ENCODE peak calls at places on chromosomes 2 and 18, in four cellular contexts. Q, T, Z and F are unnamed samples.

GRCh38 chr2:128736689-128737545 is 418.2 kb upstream of the HS6ST1 start:
- DNase-seq in T (no peak), Z (peak; percentile 41), Q (peak; percentile 86), F (peak; percentile 83)

GRCh38 chr2:137420744-137421143 is 543.5 kb upstream of the HNMT start:
- DNase-seq in T (no peak), Q (no peak), Z (peak; percentile 3), F (no peak)

GRCh38 chr2:25305809-25306208 is 35.9 kb downstream of the DNMT3A start:
- DNase-seq in Q (no peak), Z (no peak), T (no peak), F (no peak)

GRCh38 chr2:129462349-129462748 is 517.1 kb upstream of the RAB6C start:
- DNase-seq in T (no peak), Q (no peak), Z (no peak), F (no peak)

GRCh38 chr2:96759548-96759947 is 1.2 kb upstream of the CNNM4 start:
- DNase-seq in Q (no peak), Z (no peak), T (no peak), F (no peak)

GRCh38 chr2:149733936-149734685 is 146.5 kb upstream of the MMADHC start:
- DNase-seq in Q (no peak), Z (no peak), T (no peak), F (peak; percentile 16)

GRCh38 chr2:2389215-2389614 is 58.1 kb upstream of the MYT1L start:
- DNase-seq in Q (no peak), Z (no peak), T (no peak), F (no peak)

GRCh38 chr2:226424971-226425370 is 374.6 kb downstream of the IRS1 start:
- DNase-seq in T (no peak), Z (peak; percentile 45), Q (no peak), F (no peak)

GRCh38 chr2:104774631-104775030 is 79.3 kb upstream of the POU3F3 start:
- DNase-seq in Q (no peak), Z (no peak), T (no peak), F (no peak)

GRCh38 chr2:16119741-16120140 is 179.4 kb downstream of the MYCN start:
- DNase-seq in Q (no peak), T (no peak), Z (no peak), F (no peak)

GRCh38 chr2:105969552-105969951 is 224.5 kb downstream of the UXS1 start:
- DNase-seq in Q (no peak), T (no peak), Z (peak; percentile 14), F (peak; percentile 25)

GRCh38 chr18:30106356-30106755 is 936.2 kb downstream of the DSC3 start:
- DNase-seq in Q (no peak), Z (no peak), T (no peak), F (peak; percentile 38)

GRCh38 chr2:234257859-234258561 is 207.5 kb downstream of the SPP2 start:
- DNase-seq in T (no peak), Q (no peak), Z (peak; percentile 64), F (peak; percentile 28)

GRCh38 chr2:39871291-39871761 is 92.3 kb upstream of the THUMPD2 start:
- DNase-seq in Q (no peak), Z (no peak), T (no peak), F (no peak)

GRCh38 chr2:236718207-236718992 is 148.8 kb downstream of the ACKR3 start:
- DNase-seq in T (no peak), Q (no peak), Z (no peak), F (no peak)

GRCh38 chr2:151757861-151758260 is 23.6 kb upstream of the NEB start:
- DNase-seq in T (no peak), Z (peak; percentile 27), Q (no peak), F (no peak)

GRCh38 chr2:85549826-85550225 is 10.9 kb downstream of the MAT2A start:
- DNase-seq in Q (no peak), T (no peak), Z (no peak), F (no peak)

GRCh38 chr18:28359177-28359576 is 182.2 kb upstream of the CDH2 start:
- DNase-seq in Z (no peak), Q (no peak), T (no peak), F (no peak)

GRCh38 chr2:113720167-113720566 is 36.3 kb downstream of the SLC35F5 start:
- DNase-seq in T (no peak), Q (no peak), Z (peak; percentile 19), F (peak; percentile 21)

GRCh38 chr2:239359194-239359912 is 41.5 kb downstream of the HDAC4 start:
- DNase-seq in Q (no peak), T (no peak), Z (no peak), F (no peak)

GRCh38 chr2:70947556-70948184 is 12.0 kb downstream of the ATP6V1B1 start:
- DNase-seq in Z (no peak), Q (no peak), T (no peak), F (no peak)

GRCh38 chr2:25590921-25591505 is 82.4 kb downstream of the DTNB start:
- DNase-seq in Q (no peak), Z (no peak), T (no peak), F (no peak)

GRCh38 chr2:170771049-170771937 is 1.1 kb downstream of the ERICH2 start:
- DNase-seq in T (no peak), Z (peak; percentile 30), Q (no peak), F (peak; percentile 39)

GRCh38 chr2:176488446-176488845 is 219.2 kb downstream of the MTX2 start:
- DNase-seq in Q (no peak), Z (no peak), T (no peak), F (no peak)

GRCh38 chr18:72155327-72155726 is 388.8 kb downstream of the CBLN2 start:
- DNase-seq in Q (no peak), T (no peak), Z (no peak), F (no peak)

GRCh38 chr18:76672627-76673026 is 149.7 kb upstream of the ZNF236 start:
- DNase-seq in T (no peak), Z (no peak), Q (no peak), F (no peak)

GRCh38 chr2:64615844-64616536 is 37.7 kb downstream of the SERTAD2 start:
- DNase-seq in Z (no peak), Q (no peak), T (no peak), F (no peak)

GRCh38 chr2:61328707-61329251 is 142.1 kb downstream of the USP34 start:
- DNase-seq in T (no peak), Q (no peak), Z (no peak), F (peak; percentile 27)

DNA sequence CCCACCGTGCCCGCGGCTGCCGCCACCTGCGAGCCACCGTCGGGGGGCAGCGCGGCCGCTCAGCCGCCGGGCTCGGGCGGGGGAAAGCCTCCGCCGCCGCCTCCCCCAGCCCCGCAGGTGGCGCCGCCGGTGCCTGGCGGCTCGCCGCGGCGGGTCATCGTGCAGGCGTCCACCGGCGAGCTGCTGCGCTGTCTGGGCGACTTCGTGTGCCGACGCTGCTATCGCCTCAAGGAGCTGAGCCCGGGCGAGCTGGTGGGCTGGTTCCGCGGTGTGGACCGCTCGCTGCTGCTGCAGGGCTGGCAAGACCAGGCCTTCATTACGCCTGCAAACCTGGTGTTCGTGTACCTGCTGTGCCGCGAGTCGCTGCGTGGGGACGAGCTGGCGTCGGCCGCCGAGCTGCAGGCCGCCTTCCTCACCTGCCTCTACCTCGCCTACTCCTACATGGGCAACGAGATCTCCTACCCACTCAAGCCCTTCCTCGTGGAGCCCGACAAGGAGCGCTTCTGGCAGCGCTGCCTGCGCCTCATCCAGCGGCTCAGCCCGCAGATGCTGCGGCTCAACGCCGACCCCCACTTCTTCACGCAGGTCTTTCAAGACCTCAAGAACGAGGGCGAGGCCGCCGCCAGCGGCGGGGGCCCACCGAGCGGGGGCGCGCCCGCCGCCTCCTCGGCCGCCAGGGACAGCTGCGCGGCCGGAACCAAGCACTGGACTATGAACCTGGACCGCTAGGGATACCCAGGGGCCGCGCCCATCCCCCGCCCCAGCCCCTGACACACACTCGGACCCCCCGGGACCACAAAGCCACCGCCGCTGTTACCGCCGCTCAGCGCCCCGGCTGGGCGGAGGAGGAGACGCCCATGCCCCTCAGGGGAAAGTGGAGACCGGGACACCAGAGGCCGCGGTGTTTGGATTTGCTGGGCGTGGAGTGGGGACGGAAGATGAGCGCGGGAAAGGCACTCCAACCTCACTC is 1.0 kb downstream of the CDK5R2 start:
- DNase-seq in Z (no peak), Q (no peak), T (no peak), F (no peak)
- TF ChIP-seq TARDBP in Z (no peak), Q (no peak), T (no peak), F (no peak)

GRCh38 chr2:135839713-135840112 is 2.7 kb upstream of the LCT start:
- DNase-seq in Q (no peak), T (no peak), Z (no peak), F (no peak)
- TF ChIP-seq TARDBP in Q (no peak), T (no peak), Z (no peak), F (no peak)

DNA sequence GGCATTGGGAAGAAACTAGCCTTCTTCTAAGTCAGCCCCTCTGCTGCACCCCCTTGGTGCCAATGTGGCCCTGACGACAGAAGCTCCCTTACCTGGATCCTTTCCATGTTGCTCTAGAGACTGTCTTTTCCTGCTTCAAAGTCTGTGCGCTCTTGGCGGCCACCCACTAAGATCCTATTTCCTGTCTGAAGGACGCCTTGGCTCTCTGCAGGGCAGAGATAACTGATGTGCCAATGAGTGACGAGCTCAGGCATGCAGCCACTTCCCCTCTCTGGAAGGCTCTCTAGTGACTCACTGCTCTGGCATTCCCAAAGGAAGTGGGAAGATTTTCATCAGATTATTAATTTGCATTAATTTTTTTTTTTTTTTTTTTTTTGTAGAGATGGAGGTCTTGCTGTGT is 273.5 kb downstream of the CDH20 start:
- DNase-seq in T (no peak), Q (no peak), Z (no peak), F (no peak)
- TF ChIP-seq TARDBP in T (no peak), Q (no peak), Z (no peak), F (no peak)

GRCh38 chr2:68466778-68467076 is 367 bp downstream of the FBXO48 start:
- DNase-seq in Q (no peak), T (no peak), Z (no peak), F (no peak)

GRCh38 chr2:68467077-68467960 is at the start of the genes APLF and FBXO48:
- DNase-seq in T (peak; percentile 95), Q (peak; percentile 91), Z (peak; percentile 100), F (peak; percentile 86)

GRCh38 chr2:68465081-68465916 is 1.8 kb downstream of the FBXO48 start:
- DNase-seq in T (no peak), Q (no peak), Z (no peak), F (no peak)

GRCh38 chr2:68464651-68465050 is 2.4 kb downstream of the FBXO48 start:
- DNase-seq in Q (no peak), Z (no peak), T (no peak), F (no peak)

GRCh38 chr2:68466361-68466777 is 725 bp downstream of the FBXO48 start:
- DNase-seq in T (no peak), Q (peak; percentile 11), Z (peak; percentile 15), F (peak; percentile 9)
- TF ChIP-seq TARDBP in T (no peak), Q (no peak), Z (no peak), F (no peak)

DNA sequence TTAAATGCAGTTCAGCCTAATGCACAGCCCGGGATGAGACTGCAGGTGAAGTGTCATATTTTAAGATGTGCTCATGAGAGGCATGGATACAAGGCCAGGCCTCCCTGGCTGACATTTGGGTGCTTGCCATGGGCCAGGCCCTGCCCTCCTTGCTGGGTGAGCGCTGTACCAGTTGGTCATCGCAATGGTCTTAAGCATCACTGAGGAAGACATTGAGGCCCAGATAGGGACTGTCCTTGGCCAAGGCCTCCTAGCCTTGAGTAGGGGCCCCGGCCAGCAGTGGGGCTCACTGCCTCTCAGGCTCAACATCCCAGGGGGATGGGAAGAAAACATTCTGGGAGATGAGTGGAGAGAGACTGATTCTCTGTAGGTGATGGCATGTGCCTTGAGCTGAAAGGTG is 184.3 kb downstream of the SH3RF3 start:
- DNase-seq in Q (no peak), Z (no peak), T (no peak), F (no peak)
- TF ChIP-seq TARDBP in Q (no peak), Z (no peak), T (no peak), F (no peak)

GRCh38 chr18:32980896-32981295 is 208.1 kb upstream of the KLHL14 start:
- DNase-seq in Z (no peak), T (no peak), Q (no peak), F (no peak)
- TF ChIP-seq TARDBP in Z (no peak), T (no peak), Q (no peak), F (no peak)

GRCh38 chr2:174972924-174973323 is 32.3 kb downstream of the CHN1 start:
- DNase-seq in T (no peak), Z (no peak), Q (no peak), F (no peak)
- TF ChIP-seq TARDBP in T (no peak), Z (no peak), Q (no peak), F (no peak)